ENCODE peak calls at places on chromosomes 6 and 20, in four cellular contexts. M is HFFc6, Z is body of pancreas, O is endothelial cell of umbilical vein. K is an unnamed sample.

GRCh38 chr6:105746130-105746505 is 340.0 kb upstream of the PRDM1 start:
- DNase-seq in M (no peak), Z (no peak), O (no peak), K (no peak)

GRCh38 chr6:65595540-65595939 is 111.5 kb downstream of the EYS start:
- DNase-seq in M (no peak), Z (no peak), O (no peak), K (no peak)

GRCh38 chr6:82072113-82072512 is 175.4 kb downstream of the IBTK start:
- DNase-seq in M (no peak), Z (no peak), O (no peak), K (no peak)

GRCh38 chr6:26020291-26020982 is 57.8 kb downstream of the TRIM38 start:
- DNase-seq in M (peak; percentile 96), Z (peak; percentile 87), O (peak; percentile 96), K (no peak)

GRCh38 chr6:129498950-129499870 is 210.8 kb downstream of the ARHGAP18 start:
- DNase-seq in M (peak; percentile 62), Z (no peak), O (peak; percentile 73), K (no peak)

GRCh38 chr6:163757506-163757905 is 343.0 kb downstream of the QKI start:
- DNase-seq in M (no peak), Z (no peak), O (no peak), K (no peak)

GRCh38 chr6:3081965-3082364 is 13.7 kb downstream of the RIPK1 start:
- DNase-seq in M (no peak), Z (peak; percentile 23), O (no peak), K (no peak)

GRCh38 chr6:87932361-87932760 is 115.3 kb upstream of the SPACA1 start:
- DNase-seq in M (no peak), Z (no peak), O (no peak), K (no peak)

GRCh38 chr6:72943699-72944098 is 281.6 kb downstream of the KHDC1L start:
- DNase-seq in M (no peak), Z (no peak), O (no peak), K (no peak)

GRCh38 chr20:1661542-1662299 is 4.1 kb upstream of the SIRPG start:
- DNase-seq in M (no peak), Z (no peak), O (no peak), K (no peak)

GRCh38 chr6:87731818-87732661 is 30.0 kb upstream of the AKIRIN2 start:
- DNase-seq in M (peak; percentile 84), Z (peak; percentile 96), O (peak; percentile 88), K (no peak)

GRCh38 chr6:90090866-90091265 is 196.6 kb downstream of the GJA10 start:
- DNase-seq in M (no peak), Z (no peak), O (no peak), K (no peak)
- TF ChIP-seq CTCF in M (no peak), Z (no peak), O (no peak), K (no peak)

GRCh38 chr20:37543828-37544227 is 16.2 kb upstream of the BLCAP start:
- DNase-seq in M (peak; percentile 65), Z (no peak), O (peak; percentile 55), K (no peak)
- TF ChIP-seq CTCF in M (peak; percentile 72), Z (no peak), O (peak; percentile 14), K (peak; percentile 75)

DNA sequence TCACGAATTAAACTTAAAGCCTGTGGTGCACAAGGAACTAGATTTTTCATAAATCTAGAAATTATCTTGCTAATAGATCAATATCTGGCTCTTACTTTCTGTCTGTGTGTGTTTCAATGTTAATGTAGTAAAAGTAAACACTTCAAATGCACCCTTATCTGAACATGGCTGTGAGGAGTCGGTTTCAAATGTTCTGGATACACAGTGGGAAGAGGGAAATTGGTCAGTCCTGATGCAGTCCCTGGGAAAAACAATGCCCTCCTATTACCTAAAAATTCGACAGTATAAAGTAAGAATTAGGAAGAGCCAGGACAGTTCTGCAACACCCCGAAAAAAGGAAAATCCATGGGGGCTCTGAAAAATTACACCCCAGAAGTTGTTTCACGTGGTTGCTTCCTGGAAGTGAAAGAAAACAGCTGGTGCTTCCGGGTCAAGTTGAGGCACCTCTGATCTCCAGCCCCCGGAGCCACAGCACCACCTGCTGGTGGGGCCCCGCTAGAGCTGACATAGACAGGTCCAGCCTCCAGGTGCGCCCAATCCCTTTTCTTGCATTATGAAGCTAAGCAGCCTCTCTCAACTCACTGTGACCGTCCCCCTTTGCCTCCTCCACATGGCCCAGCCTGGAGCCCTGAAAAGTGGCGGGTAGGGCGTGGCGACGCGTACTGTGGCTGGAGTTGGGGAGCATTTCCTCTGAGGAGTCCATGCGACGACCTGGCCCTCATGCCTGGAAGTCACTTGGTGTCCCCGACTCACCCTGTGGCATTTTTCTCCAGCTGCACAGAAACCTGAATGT is 8.3 kb downstream of the SEMG2 start:
- DNase-seq in M (no peak), Z (peak; percentile 49), O (no peak), K (no peak)
- TF ChIP-seq CTCF in M (peak; percentile 77), Z (peak; percentile 36), O (peak; percentile 42), K (peak; percentile 52)

GRCh38 chr6:134826889-134827737 is 122.8 kb downstream of the ALDH8A1 start:
- DNase-seq in M (peak; percentile 95), Z (peak; percentile 70), O (no peak), K (no peak)
- TF ChIP-seq CTCF in M (peak; percentile 48), Z (no peak), O (no peak), K (peak; percentile 40)

GRCh38 chr6:127517698-127518097 is 1.4 kb downstream of the MTCL3 start:
- DNase-seq in M (no peak), Z (no peak), O (no peak), K (no peak)

GRCh38 chr6:127515234-127515793 is 3.8 kb downstream of the MTCL3 start:
- DNase-seq in M (peak; percentile 16), Z (no peak), O (no peak), K (no peak)

GRCh38 chr6:127515794-127516675 is 3.1 kb downstream of the MTCL3 start:
- DNase-seq in M (peak; percentile 64), Z (peak; percentile 49), O (peak; percentile 19), K (peak; percentile 87)

GRCh38 chr6:127518212-127518709 is 874 bp downstream of the MTCL3 start:
- DNase-seq in M (no peak), Z (no peak), O (no peak), K (no peak)

DNA sequence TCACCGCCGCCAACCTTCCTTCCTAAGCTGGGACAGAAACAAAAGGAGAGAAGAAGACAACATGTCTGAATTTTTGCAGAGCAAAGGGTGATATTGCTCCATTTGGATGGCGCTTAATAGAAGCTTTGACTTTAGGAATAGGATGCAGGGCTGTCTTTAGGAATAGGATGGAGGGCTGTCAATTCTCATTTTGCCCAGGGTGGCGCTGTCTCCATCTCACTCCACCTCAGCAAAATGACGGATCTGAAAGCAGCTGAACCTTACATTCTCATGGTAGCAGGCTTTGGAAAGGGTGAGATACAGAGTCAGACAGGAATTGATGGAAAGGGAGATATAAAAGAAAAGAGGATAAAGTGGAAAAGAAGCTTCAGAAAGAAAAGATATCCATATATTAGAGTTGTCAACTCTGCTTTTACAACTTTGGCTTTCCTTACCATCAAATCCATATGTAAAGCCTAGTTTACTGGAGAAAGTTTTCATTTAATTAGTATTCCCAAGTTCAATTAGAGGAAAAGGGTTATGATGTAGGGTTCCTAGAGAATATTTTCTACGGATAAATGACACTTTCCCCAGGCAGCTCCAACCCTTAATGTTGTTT is 2.4 kb downstream of the MTCL3 start:
- DNase-seq in M (peak; percentile 41), Z (peak; percentile 12), O (peak; percentile 45), K (no peak)
- TF ChIP-seq CTCF in M (peak; percentile 82), Z (peak; percentile 42), O (peak; percentile 67), K (peak; percentile 80)

DNA sequence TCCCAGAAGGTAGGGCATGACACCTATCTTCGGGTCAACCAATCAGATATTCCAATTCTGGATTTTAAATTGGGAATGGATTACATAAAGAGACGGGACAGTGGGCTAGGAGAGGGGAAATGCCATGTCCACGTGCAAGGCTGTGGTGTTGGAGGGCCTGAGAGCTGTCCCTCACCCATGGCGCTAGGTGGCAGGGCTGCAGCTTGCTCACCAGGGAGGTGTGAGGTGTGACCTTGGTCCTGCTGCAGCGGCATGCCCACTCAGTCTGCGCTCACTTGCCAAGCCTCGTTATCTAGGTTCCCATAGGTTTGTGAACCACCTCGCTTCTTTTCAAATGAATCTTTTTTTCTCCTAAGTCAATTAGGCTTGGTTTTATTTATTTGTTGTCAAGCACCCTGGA is 19.4 kb upstream of the CST3 start:
- DNase-seq in M (no peak), Z (no peak), O (no peak), K (no peak)
- TF ChIP-seq CTCF in M (no peak), Z (no peak), O (no peak), K (no peak)

GRCh38 chr6:146975093-146975492 is 229.1 kb upstream of the STXBP5 start:
- DNase-seq in M (no peak), Z (no peak), O (no peak), K (no peak)
- TF ChIP-seq CTCF in M (no peak), Z (no peak), O (no peak), K (no peak)